ENCODE peak calls at places on chromosomes 12 and 14, in five cellular contexts. P is HFFc6, A is mammary epithelial cell, K is cardiac fibroblast, B is fibroblast of pulmonary artery. Z is an unnamed sample.

GRCh38 chr14:29926228-29926627 is 1.4 kb downstream of the PRKD1 start:
- DNase-seq in P (no peak), B (no peak), K (no peak), A (no peak), Z (no peak)

GRCh38 chr14:53193193-53193592 is 40.1 kb upstream of the DDHD1 start:
- DNase-seq in K (peak; percentile 71), P (peak; percentile 6), B (peak; percentile 74), A (no peak), Z (no peak)

GRCh38 chr14:32763673-32764072 is 175.0 kb upstream of the NPAS3 start:
- DNase-seq in P (no peak), B (no peak), A (no peak), K (no peak), Z (no peak)

GRCh38 chr14:102668291-102668873 is 75.9 kb downstream of the RCOR1 start:
- DNase-seq in P (no peak), B (no peak), A (no peak), K (no peak), Z (no peak)

GRCh38 chr12:67677166-67677565 is 28.6 kb downstream of the DYRK2 start:
- DNase-seq in P (no peak), B (no peak), K (no peak), A (peak; percentile 25), Z (no peak)

GRCh38 chr12:94779520-94779919 is 129.2 kb upstream of the TMCC3 start:
- DNase-seq in K (peak; percentile 57), A (peak; percentile 68), B (peak; percentile 65), P (no peak), Z (no peak)

GRCh38 chr14:93199031-93199430 is 7.8 kb downstream of the GON7 start:
- DNase-seq in B (no peak), A (no peak), K (no peak), P (no peak), Z (no peak)

GRCh38 chr14:93085916-93086315 is 29.8 kb downstream of the ITPK1 start:
- DNase-seq in A (peak; percentile 55), K (no peak), P (peak; percentile 40), B (no peak), Z (no peak)

GRCh38 chr12:10033783-10034381 is 3.4 kb downstream of the CLEC9A start:
- DNase-seq in P (peak; percentile 7), B (peak; percentile 26), K (peak; percentile 37), A (peak; percentile 16), Z (no peak)
- TF ChIP-seq CTCF in P (peak; percentile 92), B (peak; percentile 36), K (peak; percentile 37), A (peak; percentile 56), Z (peak; percentile 86)

GRCh38 chr12:23898121-23898520 is 51.3 kb downstream of the SOX5 start:
- DNase-seq in B (no peak), A (no peak), P (no peak), K (no peak), Z (no peak)
- TF ChIP-seq CTCF in B (no peak), A (no peak), P (no peak), K (no peak), Z (no peak)

GRCh38 chr14:62234849-62235248 is 472.6 kb downstream of the SNAPC1 start:
- DNase-seq in P (no peak), A (no peak), B (peak; percentile 3), K (no peak), Z (no peak)
- TF ChIP-seq CTCF in P (no peak), A (no peak), B (no peak), K (no peak), Z (no peak)

DNA sequence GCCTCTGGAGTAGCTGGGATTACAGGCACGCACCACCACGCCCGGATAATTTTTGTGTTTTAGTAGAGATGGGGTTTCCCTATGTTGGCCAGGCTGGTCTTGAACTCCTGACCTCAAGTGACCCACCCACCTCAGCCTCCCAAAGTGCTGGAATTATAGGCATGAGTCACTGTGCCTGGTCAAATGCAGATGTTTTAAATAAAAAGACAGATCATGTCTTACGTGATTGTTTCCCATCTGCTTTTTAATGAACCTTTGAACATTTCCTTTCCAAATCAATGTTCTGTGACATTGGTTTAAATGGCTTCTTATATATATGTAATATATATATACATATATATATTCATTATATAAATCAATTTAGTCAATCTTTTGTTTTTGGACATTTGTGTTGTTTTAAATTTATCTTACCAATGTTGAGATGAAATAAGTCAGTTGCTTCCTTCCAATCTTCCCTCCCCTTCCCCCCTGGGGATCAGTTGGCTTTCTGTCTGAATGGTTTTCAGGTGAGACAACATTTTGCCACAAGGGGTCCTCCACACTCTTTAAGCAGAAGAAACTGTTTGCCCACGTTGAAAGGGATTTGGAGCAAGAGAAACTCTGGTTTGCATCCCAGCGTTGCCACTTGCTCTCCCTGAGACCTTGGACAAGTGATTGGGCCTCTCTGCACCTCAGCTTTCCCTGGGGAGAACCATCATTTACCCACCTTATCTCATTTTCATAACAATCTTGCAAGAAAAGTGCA is 47.6 kb upstream of the RBM19 start:
- DNase-seq in B (peak; percentile 45), K (peak; percentile 38), A (peak; percentile 1), P (peak; percentile 56), Z (no peak)
- TF ChIP-seq CTCF in B (peak; percentile 36), K (peak; percentile 24), A (peak; percentile 18), P (peak; percentile 80), Z (peak; percentile 18)

DNA sequence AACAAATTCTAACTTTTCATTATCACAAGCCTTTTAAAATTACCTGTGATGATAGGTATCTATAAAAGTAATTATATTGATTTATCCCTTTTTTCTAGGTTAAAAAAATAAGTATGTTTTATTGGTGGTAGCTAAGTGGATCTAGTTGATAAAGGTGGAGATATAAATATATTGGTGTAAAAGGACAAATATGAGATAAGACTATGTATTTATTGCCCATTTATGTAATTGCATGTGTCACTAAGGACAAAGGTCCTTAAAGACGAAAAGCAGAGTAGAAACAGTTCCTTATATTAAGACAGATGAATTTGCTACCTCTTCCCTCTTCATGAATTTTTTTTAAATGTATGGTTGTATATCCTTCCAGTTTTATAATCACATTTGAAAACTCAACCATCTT is at the start of gene MYRFL:
- DNase-seq in P (no peak), A (no peak), B (no peak), K (no peak), Z (no peak)
- TF ChIP-seq CTCF in P (no peak), A (no peak), B (no peak), K (no peak), Z (no peak)

GRCh38 chr12:105083551-105084105 is 630 bp downstream of the ALDH1L2 start:
- DNase-seq in B (peak; percentile 77), P (peak; percentile 71), A (peak; percentile 58), K (peak; percentile 84), Z (no peak)
- TF ChIP-seq CTCF in B (peak; percentile 5), P (peak; percentile 39), A (no peak), K (peak; percentile 22), Z (peak; percentile 43)

GRCh38 chr12:69468237-69469026 is 1.8 kb upstream of the FRS2 start:
- DNase-seq in P (peak; percentile 66), A (peak; percentile 80), K (no peak), B (no peak), Z (no peak)

GRCh38 chr12:69469854-69470188 is 367 bp upstream of the FRS2 start:
- DNase-seq in B (no peak), A (no peak), P (no peak), K (no peak), Z (no peak)

GRCh38 chr12:69471667-69472385 is 1.6 kb downstream of the FRS2 start:
- DNase-seq in P (no peak), K (no peak), A (no peak), B (no peak), Z (no peak)

GRCh38 chr12:69473229-69473628 is 3.0 kb downstream of the FRS2 start:
- DNase-seq in K (no peak), P (no peak), A (no peak), B (no peak), Z (no peak)

DNA sequence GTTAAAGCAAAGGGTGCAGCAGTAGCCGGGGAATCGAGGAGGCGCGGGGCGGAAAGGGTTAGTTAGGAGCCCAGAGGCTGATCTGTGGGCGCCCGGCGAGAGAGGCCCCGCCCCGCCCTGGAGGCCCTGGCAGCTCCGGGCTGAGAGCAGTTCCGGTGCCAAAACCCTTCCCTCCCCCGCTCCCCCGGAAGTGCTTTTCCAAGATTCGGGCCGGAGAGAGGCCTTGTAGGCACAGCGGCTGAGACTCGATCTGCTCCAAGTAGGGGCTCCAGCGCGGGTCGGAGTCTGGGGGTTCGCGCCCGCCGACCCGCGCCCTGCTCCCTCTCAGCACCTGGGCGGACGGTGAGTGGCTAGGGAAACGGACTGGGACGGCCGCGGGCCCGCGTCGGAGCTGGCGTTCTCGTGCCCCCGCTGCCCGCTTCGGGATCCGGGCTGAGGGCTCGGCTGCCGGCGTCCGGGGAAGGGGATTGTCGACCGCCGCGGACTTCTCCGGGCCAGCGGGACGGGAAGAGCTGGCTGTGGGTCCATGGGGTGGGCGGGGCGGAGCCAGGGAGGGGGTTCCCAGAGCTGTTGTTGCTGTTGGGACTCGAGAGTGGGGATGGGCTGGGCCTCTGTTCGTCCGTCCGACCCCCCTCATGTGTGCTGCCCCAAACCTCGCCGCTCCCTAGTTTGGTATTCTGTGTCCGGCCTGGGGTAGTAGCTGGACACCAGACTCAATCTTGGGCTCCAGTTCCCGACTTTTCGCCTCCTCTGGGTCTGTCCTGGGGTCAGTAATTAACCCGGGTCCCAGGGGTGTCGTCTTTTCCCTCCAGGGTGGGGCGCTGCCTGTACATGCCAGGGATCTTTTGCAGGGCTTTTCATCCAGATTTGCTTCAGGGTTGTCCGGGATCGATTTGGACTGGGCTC is at the start of gene FRS2:
- DNase-seq in B (peak; percentile 92), K (peak; percentile 90), A (peak; percentile 85), P (peak; percentile 85), Z (peak; percentile 96)
- TF ChIP-seq CTCF in B (peak; percentile 44), K (peak; percentile 38), A (peak; percentile 57), P (peak; percentile 71), Z (peak; percentile 76)

GRCh38 chr12:18737819-18738218 is at the start of the genes CAPZA3 and PLCZ1:
- DNase-seq in K (no peak), A (no peak), B (no peak), P (no peak), Z (no peak)
- TF ChIP-seq CTCF in K (no peak), A (no peak), B (no peak), P (no peak), Z (no peak)